ENCODE peak calls at places on chromosomes 2 and 18, in nine cellular contexts. Z is IMR-90; T is kidney epithelial cell; G is spleen; R is OCI-LY7; M is CD8-positive, alpha-beta T cell; I is CD4-positive, CD25-positive, alpha-beta regulatory T cell; V is psoas muscle; H is right lobe of liver. S is an unnamed sample. For H3K36me3, the result is how much of the 10 kb centered on the place peaks cover.

GRCh38 chr2:113755690-113756063 is 765 bp downstream of the SLC35F5 start:
- DNase-seq in G (no peak), T (no peak), M (no peak), I (peak), R (peak), H (no peak), V (no peak), Z (peak), S (peak)

GRCh38 chr18:23487738-23488625 is 15.3 kb upstream of the RMC1 start:
- DNase-seq in V (no peak), Z (peak), H (no peak), I (peak), T (no peak), M (no peak), G (peak), R (peak), S (peak)

GRCh38 chr2:202115385-202116060 is 42.5 kb downstream of the KIAA2012 start:
- DNase-seq in I (no peak), V (no peak), Z (peak), H (no peak), T (no peak), R (no peak), G (no peak), M (no peak), S (no peak)

GRCh38 chr2:847669-848068 is 103.0 kb upstream of the SNTG2 start:
- DNase-seq in H (no peak), R (no peak), V (no peak), T (no peak), I (no peak), G (no peak), Z (no peak), M (no peak), S (no peak)

GRCh38 chr18:63253428-63254372 is 65.9 kb downstream of the BCL2 start:
- DNase-seq in R (no peak), I (peak), G (no peak), M (no peak), H (no peak), V (no peak), Z (peak), T (no peak), S (no peak)

GRCh38 chr2:183243760-183244159 is 119.5 kb downstream of the NUP35 start:
- DNase-seq in G (no peak), T (no peak), Z (no peak), R (no peak), M (no peak), V (no peak), H (no peak), I (no peak), S (no peak)

GRCh38 chr2:174965992-174966789 is 39.0 kb downstream of the CHN1 start:
- DNase-seq in T (no peak), H (no peak), R (no peak), V (no peak), Z (peak), G (no peak), I (peak), M (no peak), S (no peak)

GRCh38 chr2:174376967-174377366 is 18.6 kb upstream of the SCRN3 start:
- DNase-seq in G (no peak), Z (peak), H (no peak), M (no peak), I (no peak), V (no peak), R (no peak), T (no peak), S (no peak)

GRCh38 chr2:234287650-234288049 is 209.2 kb downstream of the ARL4C start:
- DNase-seq in T (no peak), H (no peak), R (no peak), V (no peak), I (no peak), M (no peak), Z (no peak), G (no peak), S (no peak)

GRCh38 chr18:77099501-77100370 is 32.8 kb downstream of the MBP start:
- DNase-seq in M (no peak), G (no peak), I (peak), T (no peak), R (peak), H (no peak), V (peak), Z (no peak), S (no peak)

GRCh38 chr2:195608768-195609454 is 48.1 kb upstream of the SLC39A10 start:
- DNase-seq in R (no peak), T (no peak), Z (no peak), V (no peak), G (no peak), H (no peak), I (no peak), M (no peak), S (no peak)

GRCh38 chr2:50535971-50536759 is 495.8 kb downstream of the NRXN1 start:
- DNase-seq in G (no peak), I (peak), Z (peak), M (no peak), V (no peak), H (no peak), R (peak), T (no peak), S (no peak)

GRCh38 chr2:37379881-37380296 is 35.5 kb downstream of the QPCT start:
- DNase-seq in H (no peak), Z (no peak), T (no peak), M (no peak), I (no peak), G (no peak), R (peak), V (no peak), S (no peak)

GRCh38 chr18:864872-865273 is 39.8 kb upstream of the ADCYAP1 start:
- DNase-seq in R (peak), I (peak), M (peak), G (peak), V (peak), H (peak), Z (peak), T (no peak), S (peak)

GRCh38 chr2:70981866-70982810 is 3.7 kb downstream of the ANKRD53 start:
- DNase-seq in R (no peak), M (no peak), T (no peak), I (no peak), H (no peak), V (no peak), G (peak), Z (no peak), S (no peak)

GRCh38 chr2:157404363-157404762 is 39.5 kb downstream of the CYTIP start:
- DNase-seq in H (no peak), G (peak), T (peak), I (peak), Z (no peak), R (peak), V (no peak), M (peak), S (no peak)

GRCh38 chr18:36950282-36950681 is 121.4 kb downstream of the KIAA1328 start:
- DNase-seq in G (no peak), V (no peak), H (no peak), I (no peak), Z (no peak), M (no peak), T (no peak), R (no peak), S (no peak)

GRCh38 chr2:31384351-31384750 is 30.2 kb downstream of the XDH start:
- DNase-seq in M (no peak), T (peak), G (no peak), R (no peak), V (no peak), Z (peak), I (peak), H (no peak), S (no peak)

GRCh38 chr2:227447606-227448005 is 24.4 kb upstream of the AGFG1 start:
- DNase-seq in H (no peak), R (no peak), G (no peak), Z (peak), V (no peak), I (no peak), T (no peak), M (no peak), S (no peak)

GRCh38 chr2:88628569-88628939 is 1.3 kb upstream of the EIF2AK3 start:
- DNase-seq in T (no peak), M (no peak), R (no peak), H (no peak), Z (no peak), V (no peak), I (no peak), G (no peak), S (no peak)
- H3K4me3 ChIP-seq in T (peak), M (peak), R (peak), H (peak), Z (peak), V (peak), I (peak), G (peak), S (no peak)

DNA sequence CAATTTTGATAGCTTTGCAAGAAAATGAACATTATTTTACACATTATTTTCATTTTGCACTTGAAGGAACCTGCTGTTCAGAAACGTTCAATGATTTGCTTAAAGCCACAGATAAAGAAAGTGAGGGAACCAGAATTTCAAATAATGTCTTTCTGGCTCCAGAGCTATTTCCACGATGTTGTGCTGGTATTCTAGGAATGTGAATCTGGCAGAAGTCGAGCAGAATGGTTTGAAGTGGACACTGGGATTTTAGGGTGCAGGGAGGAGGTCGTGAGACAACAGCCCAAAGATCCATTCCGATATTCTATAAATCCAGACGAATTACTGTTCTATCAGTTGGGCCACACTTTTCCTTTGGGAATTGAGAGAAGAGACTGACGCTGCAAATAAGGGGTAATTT is 2.2 kb downstream of the CCDC102B start:
- DNase-seq in V (no peak), Z (no peak), I (no peak), T (no peak), R (no peak), G (no peak), H (no peak), M (no peak), S (no peak)
- H3K36me3 ChIP-seq in V (under half), Z (under half), I (under half), T (under half), R (under half), G (under half), H (under half), M (under half), S (under half)

GRCh38 chr18:12287684-12288405 is 20.2 kb upstream of the TUBB6 start:
- DNase-seq in R (no peak), V (peak), T (peak), H (no peak), M (no peak), G (peak), Z (peak), I (no peak), S (peak)
- H3K4me3 ChIP-seq in R (no peak), V (peak), T (peak), H (peak), M (no peak), G (peak), Z (peak), I (no peak), S (no peak)

GRCh38 chr2:208329485-208329884 is 63.4 kb downstream of the PIKFYVE start:
- DNase-seq in R (no peak), H (no peak), V (no peak), Z (no peak), T (no peak), I (no peak), G (no peak), M (no peak), S (no peak)
- H3K36me3 ChIP-seq in R (half or more), H (half or more), V (under half), Z (under half), T (under half), I (half or more), G (half or more), M (under half), S (under half)

DNA sequence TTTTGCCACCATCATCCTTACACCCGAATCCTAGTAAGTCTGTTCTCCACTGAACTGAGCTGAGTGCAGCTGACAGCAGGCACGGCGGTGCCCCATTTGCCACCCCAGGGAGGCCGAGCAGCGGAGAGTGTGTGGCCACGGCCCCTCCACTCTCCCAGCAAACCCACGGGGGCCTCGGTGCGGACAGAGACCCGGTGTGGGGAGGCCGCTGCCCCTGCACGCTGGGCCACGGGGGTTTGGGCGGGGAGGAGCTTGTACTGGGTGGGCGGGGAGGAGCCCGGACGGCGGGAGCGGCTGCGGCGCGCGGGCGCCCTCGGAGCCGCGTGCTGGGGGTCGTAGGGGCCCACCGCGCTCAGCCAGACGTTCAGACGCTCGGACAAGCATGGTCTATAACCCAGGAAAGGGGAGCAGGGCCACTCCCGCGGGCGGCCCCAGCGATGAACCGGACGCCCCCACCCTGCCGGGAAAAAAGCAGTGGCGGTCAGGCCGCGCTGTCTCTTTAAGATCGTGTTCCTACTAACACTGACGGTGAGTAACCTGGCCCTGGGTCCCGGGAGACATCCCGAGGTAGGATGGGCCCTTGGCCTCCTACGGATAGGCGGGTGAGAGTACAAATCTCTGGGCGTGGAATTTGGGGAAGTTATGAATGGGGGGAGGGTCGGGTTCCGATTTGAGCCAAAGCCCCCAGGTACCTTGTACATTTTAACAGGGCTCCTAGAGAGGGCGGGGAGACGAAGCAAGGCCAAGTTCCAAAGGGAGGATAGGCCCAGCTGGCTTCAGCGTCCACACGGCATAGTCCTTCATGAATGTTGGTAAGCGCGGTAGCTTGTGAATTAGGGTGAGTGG is at the start of gene ITPRIPL1:
- DNase-seq in R (peak), T (no peak), Z (no peak), I (peak), H (no peak), V (no peak), G (peak), M (no peak), S (no peak)
- H3K4me3 ChIP-seq in R (peak), T (peak), Z (peak), I (peak), H (peak), V (peak), G (peak), M (peak), S (peak)

GRCh38 chr2:216119144-216119543 is 10.0 kb downstream of the XRCC5 start:
- DNase-seq in Z (no peak), M (no peak), H (no peak), I (no peak), T (no peak), G (no peak), R (no peak), V (no peak), S (no peak)

GRCh38 chr2:216118474-216118873 is 9.3 kb downstream of the XRCC5 start:
- DNase-seq in Z (peak), R (no peak), M (no peak), H (no peak), T (no peak), G (no peak), I (no peak), V (no peak), S (no peak)

GRCh38 chr2:216116418-216116817 is 7.3 kb downstream of the XRCC5 start:
- DNase-seq in R (no peak), M (no peak), T (no peak), Z (no peak), I (no peak), H (no peak), V (no peak), G (no peak), S (no peak)

GRCh38 chr2:216115224-216115582 is 6.1 kb downstream of the XRCC5 start:
- DNase-seq in I (no peak), R (peak), G (no peak), H (no peak), M (no peak), V (no peak), T (no peak), Z (no peak), S (no peak)

GRCh38 chr2:216117566-216117965 is 8.4 kb downstream of the XRCC5 start:
- DNase-seq in V (no peak), H (no peak), R (no peak), T (no peak), M (no peak), Z (peak), G (no peak), I (no peak), S (no peak)
- H3K36me3 ChIP-seq in V (under half), H (half or more), R (half or more), T (under half), M (half or more), Z (under half), G (half or more), I (half or more), S (under half)